ENCODE peak calls at places on chromosomes 2 and 18, in four cellular contexts. One of them, this sample, is unnamed.
A peak's percentile ranks its signal among the peaks of the same experiment; 100 is the strongest.

GRCh38 chr2:186017278-186017677 is 278.7 kb downstream of the FSIP2 start:
- DNase-seq in H9: no peak
- DNase-seq in H1: no peak
- DNase-seq in IMR-90: no peak
- DNase-seq in this sample: no peak

GRCh38 chr18:10530852-10531251 is 5.0 kb downstream of the NAPG start:
- DNase-seq in IMR-90: no peak
- DNase-seq in H9: no peak
- DNase-seq in H1: no peak
- DNase-seq in this sample: no peak

GRCh38 chr18:14964002-14964401 is 216.0 kb downstream of the ANKRD30B start:
- DNase-seq in H9: no peak
- DNase-seq in H1: no peak
- DNase-seq in IMR-90: no peak
- DNase-seq in this sample: no peak

GRCh38 chr2:223967981-223968380 is 10.7 kb downstream of the MRPL44 start:
- DNase-seq in H9: no peak
- DNase-seq in IMR-90: peak; percentile 53
- DNase-seq in H1: no peak
- DNase-seq in this sample: no peak

GRCh38 chr2:108193251-108193650 is 46.5 kb upstream of the SULT1C3 start:
- DNase-seq in IMR-90: no peak
- DNase-seq in H1: no peak
- DNase-seq in H9: no peak
- DNase-seq in this sample: no peak

GRCh38 chr2:146041291-146041868 is 1521.5 kb upstream of the ZEB2 start:
- DNase-seq in H1: no peak
- DNase-seq in H9: no peak
- DNase-seq in IMR-90: no peak
- DNase-seq in this sample: peak; percentile 25

GRCh38 chr2:218166791-218167190 is at the start of gene CXCR1:
- DNase-seq in IMR-90: no peak
- DNase-seq in H1: no peak
- DNase-seq in H9: no peak
- DNase-seq in this sample: no peak

GRCh38 chr2:80852079-80852807 is 547.7 kb upstream of the LRRTM1 start:
- DNase-seq in H1: no peak
- DNase-seq in IMR-90: no peak
- DNase-seq in H9: no peak
- DNase-seq in this sample: no peak

GRCh38 chr2:128315122-128315828 is 3.4 kb downstream of the HS6ST1 start:
- DNase-seq in IMR-90: no peak
- DNase-seq in H9: peak; percentile 34
- DNase-seq in H1: no peak
- DNase-seq in this sample: no peak

GRCh38 chr2:58039170-58039611 is 7.4 kb upstream of the VRK2 start:
- DNase-seq in H9: no peak
- DNase-seq in IMR-90: peak; percentile 75
- DNase-seq in H1: no peak
- DNase-seq in this sample: no peak

GRCh38 chr18:58784601-58785137 is 80.0 kb upstream of the ZNF532 start:
- DNase-seq in H9: peak; percentile 50
- DNase-seq in IMR-90: no peak
- DNase-seq in H1: no peak
- DNase-seq in this sample: peak; percentile 81

GRCh38 chr2:235303499-235304291 is 190.1 kb upstream of the AGAP1 start:
- DNase-seq in H9: no peak
- DNase-seq in IMR-90: no peak
- DNase-seq in H1: no peak
- DNase-seq in this sample: peak; percentile 21

GRCh38 chr18:73842795-73843394 is 304.7 kb downstream of the FBXO15 start:
- DNase-seq in H1: no peak
- DNase-seq in IMR-90: peak; percentile 65
- DNase-seq in H9: peak; percentile 44
- DNase-seq in this sample: peak; percentile 53

GRCh38 chr18:55012041-55012440 is 52.8 kb upstream of the CCDC68 start:
- DNase-seq in IMR-90: no peak
- DNase-seq in H9: no peak
- DNase-seq in H1: no peak
- DNase-seq in this sample: no peak

GRCh38 chr2:68710756-68711155 is 23.9 kb upstream of the ARHGAP25 start:
- DNase-seq in H1: no peak
- DNase-seq in IMR-90: no peak
- DNase-seq in H9: no peak
- DNase-seq in this sample: no peak

GRCh38 chr2:114688241-114688640 is 245.8 kb downstream of the DPP10 start:
- DNase-seq in H9: no peak
- DNase-seq in H1: no peak
- DNase-seq in IMR-90: no peak
- DNase-seq in this sample: no peak

GRCh38 chr2:175864131-175864728 is 137.8 kb downstream of the LNPK start:
- DNase-seq in H9: no peak
- DNase-seq in H1: no peak
- DNase-seq in IMR-90: no peak
- DNase-seq in this sample: no peak

GRCh38 chr2:118190365-118190916 is 102.2 kb downstream of the INSIG2 start:
- DNase-seq in IMR-90: no peak
- DNase-seq in H1: no peak
- DNase-seq in H9: no peak
- DNase-seq in this sample: no peak

GRCh38 chr2:152716805-152717241 is 438 bp downstream of the PRPF40A start:
- DNase-seq in IMR-90: no peak
- DNase-seq in H1: no peak
- DNase-seq in H9: no peak
- DNase-seq in this sample: peak; percentile 76

GRCh38 chr18:42784612-42785011 is 330.9 kb downstream of the RIT2 start:
- DNase-seq in IMR-90: no peak
- DNase-seq in H1: no peak
- DNase-seq in H9: no peak
- DNase-seq in this sample: no peak

GRCh38 chr18:42780171-42780570 is 335.3 kb downstream of the RIT2 start:
- DNase-seq in IMR-90: no peak
- DNase-seq in H1: no peak
- DNase-seq in H9: no peak
- DNase-seq in this sample: peak; percentile 89

GRCh38 chr18:42782929-42783328 is 332.6 kb downstream of the RIT2 start:
- DNase-seq in H1: no peak
- DNase-seq in H9: no peak
- DNase-seq in IMR-90: no peak
- DNase-seq in this sample: no peak

GRCh38 chr18:42781298-42781815 is 334.1 kb downstream of the RIT2 start:
- DNase-seq in H9: no peak
- DNase-seq in H1: no peak
- DNase-seq in IMR-90: no peak
- DNase-seq in this sample: no peak
- H4K5ac ChIP-seq in H9: no peak overlapping the region
- H4K5ac ChIP-seq in H1: no peak overlapping the region
- H4K5ac ChIP-seq in IMR-90: no peak overlapping the region
- H4K5ac ChIP-seq in this sample: no peak overlapping the region

GRCh38 chr2:238595750-238596570 is 169.2 kb downstream of the ASB1 start:
- DNase-seq in H1: no peak
- DNase-seq in H9: no peak
- DNase-seq in IMR-90: no peak
- DNase-seq in this sample: no peak

GRCh38 chr2:238598802-238599530 is 172.2 kb downstream of the ASB1 start:
- DNase-seq in IMR-90: no peak
- DNase-seq in H1: no peak
- DNase-seq in H9: no peak
- DNase-seq in this sample: no peak

GRCh38 chr2:238597638-238598528 is 171.2 kb downstream of the ASB1 start:
- DNase-seq in H1: no peak
- DNase-seq in H9: no peak
- DNase-seq in IMR-90: no peak
- DNase-seq in this sample: no peak

GRCh38 chr2:238594796-238595749 is 168.3 kb downstream of the ASB1 start:
- DNase-seq in IMR-90: no peak
- DNase-seq in H1: no peak
- DNase-seq in H9: no peak
- DNase-seq in this sample: no peak

GRCh38 chr2:238596571-238597551 is 170.1 kb downstream of the ASB1 start:
- DNase-seq in H1: no peak
- DNase-seq in H9: no peak
- DNase-seq in IMR-90: peak; percentile 71
- DNase-seq in this sample: no peak
- H3K4me2 ChIP-seq in H1: no peak overlapping the region
- H3K4me2 ChIP-seq in H9: no peak overlapping the region
- H3K4me2 ChIP-seq in IMR-90: no peak overlapping the region
- H3K4me2 ChIP-seq in this sample: no peak overlapping the region

GRCh38 chr2:84493494-84493893 is 22.8 kb upstream of the DNAH6 start:
- DNase-seq in H9: no peak
- DNase-seq in H1: no peak
- DNase-seq in IMR-90: peak; percentile 95
- DNase-seq in this sample: peak; percentile 36

GRCh38 chr2:84494070-84494469 is 22.2 kb upstream of the DNAH6 start:
- DNase-seq in H9: no peak
- DNase-seq in H1: no peak
- DNase-seq in IMR-90: peak; percentile 78
- DNase-seq in this sample: no peak

GRCh38 chr2:84492571-84492970 is 23.7 kb upstream of the DNAH6 start:
- DNase-seq in H9: no peak
- DNase-seq in IMR-90: peak; percentile 22
- DNase-seq in H1: no peak
- DNase-seq in this sample: no peak

GRCh38 chr2:84491741-84492140 is 24.6 kb upstream of the DNAH6 start:
- DNase-seq in H1: no peak
- DNase-seq in IMR-90: no peak
- DNase-seq in H9: no peak
- DNase-seq in this sample: no peak

DNA sequence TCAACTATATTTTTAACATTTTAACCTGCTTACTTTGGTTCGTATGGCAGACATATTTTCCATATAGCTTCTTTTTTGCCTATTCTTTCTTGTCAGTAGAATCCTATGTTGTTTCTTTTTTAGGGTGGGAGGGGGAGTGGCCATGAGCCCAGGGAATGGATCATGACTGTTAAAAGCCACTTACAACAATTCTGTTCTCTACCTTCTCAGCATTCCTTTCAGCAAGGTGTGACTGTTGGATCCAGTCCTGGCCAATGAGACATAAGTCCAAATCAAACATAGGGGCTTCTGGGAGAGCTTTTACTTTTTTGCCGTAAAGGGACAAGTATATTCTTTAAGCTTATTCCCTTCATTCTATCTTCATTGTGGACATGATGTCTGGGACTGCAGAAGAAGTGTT is 25.0 kb upstream of the DNAH6 start:
- DNase-seq in H9: no peak
- DNase-seq in H1: no peak
- DNase-seq in IMR-90: no peak
- DNase-seq in this sample: no peak
- H4K5ac ChIP-seq in H9: no peak overlapping the region
- H4K5ac ChIP-seq in H1: no peak overlapping the region
- H4K5ac ChIP-seq in IMR-90: no peak overlapping the region
- H4K5ac ChIP-seq in this sample: no peak overlapping the region

GRCh38 chr2:15765686-15766302 is 174.1 kb downstream of the DDX1 start:
- DNase-seq in H9: no peak
- DNase-seq in IMR-90: no peak
- DNase-seq in H1: no peak
- DNase-seq in this sample: no peak
- H3K4me2 ChIP-seq in H9: no peak overlapping the region
- H3K4me2 ChIP-seq in IMR-90: no peak overlapping the region
- H3K4me2 ChIP-seq in H1: no peak overlapping the region
- H3K4me2 ChIP-seq in this sample: no peak overlapping the region

GRCh38 chr2:98869272-98869641 is 66.8 kb downstream of the CRACDL start:
- DNase-seq in IMR-90: no peak
- DNase-seq in H1: no peak
- DNase-seq in H9: peak; percentile 48
- DNase-seq in this sample: peak; percentile 74

GRCh38 chr2:98871506-98871905 is 64.5 kb downstream of the CRACDL start:
- DNase-seq in H1: no peak
- DNase-seq in IMR-90: no peak
- DNase-seq in H9: no peak
- DNase-seq in this sample: no peak

GRCh38 chr2:98872526-98872925 is 63.5 kb downstream of the CRACDL start:
- DNase-seq in H9: no peak
- DNase-seq in H1: no peak
- DNase-seq in IMR-90: no peak
- DNase-seq in this sample: no peak

GRCh38 chr2:98869868-98870267 is 66.2 kb downstream of the CRACDL start:
- DNase-seq in H9: no peak
- DNase-seq in H1: no peak
- DNase-seq in IMR-90: no peak
- DNase-seq in this sample: no peak

GRCh38 chr2:98870516-98871158 is 65.4 kb downstream of the CRACDL start:
- DNase-seq in IMR-90: no peak
- DNase-seq in H9: peak; percentile 71
- DNase-seq in H1: no peak
- DNase-seq in this sample: peak; percentile 14
- H4K5ac ChIP-seq in IMR-90: no peak overlapping the region
- H4K5ac ChIP-seq in H9: no peak overlapping the region
- H4K5ac ChIP-seq in H1: no peak overlapping the region
- H4K5ac ChIP-seq in this sample: no peak overlapping the region

GRCh38 chr2:177147834-177148233 is 64.8 kb upstream of the HNRNPA3 start:
- DNase-seq in IMR-90: no peak
- DNase-seq in H9: no peak
- DNase-seq in H1: no peak
- DNase-seq in this sample: peak; percentile 39

GRCh38 chr2:177147093-177147694 is 65.4 kb upstream of the HNRNPA3 start:
- DNase-seq in H9: no peak
- DNase-seq in IMR-90: peak; percentile 58
- DNase-seq in H1: no peak
- DNase-seq in this sample: peak; percentile 64

GRCh38 chr2:177148477-177149154 is 64.0 kb upstream of the HNRNPA3 start:
- DNase-seq in H9: peak; percentile 88
- DNase-seq in H1: peak; percentile 59
- DNase-seq in IMR-90: peak; percentile 66
- DNase-seq in this sample: peak; percentile 87

GRCh38 chr2:177153805-177154204 is 58.8 kb upstream of the HNRNPA3 start:
- DNase-seq in IMR-90: no peak
- DNase-seq in H1: no peak
- DNase-seq in H9: no peak
- DNase-seq in this sample: no peak

GRCh38 chr2:177149155-177149503 is 63.5 kb upstream of the HNRNPA3 start:
- DNase-seq in H9: no peak
- DNase-seq in H1: no peak
- DNase-seq in IMR-90: no peak
- DNase-seq in this sample: no peak
- H3K4me2 ChIP-seq in H9: peak overlapping the region; percentile 73
- H3K4me2 ChIP-seq in H1: peak overlapping the region; percentile 60
- H3K4me2 ChIP-seq in IMR-90: no peak overlapping the region
- H3K4me2 ChIP-seq in this sample: no peak overlapping the region

GRCh38 chr2:126329152-126329551 is 326.8 kb upstream of the GYPC start:
- DNase-seq in IMR-90: no peak
- DNase-seq in H1: no peak
- DNase-seq in H9: no peak
- DNase-seq in this sample: no peak

GRCh38 chr2:126325202-126325601 is 330.8 kb upstream of the GYPC start:
- DNase-seq in H1: no peak
- DNase-seq in H9: no peak
- DNase-seq in IMR-90: no peak
- DNase-seq in this sample: no peak
- H4K5ac ChIP-seq in H1: no peak overlapping the region
- H4K5ac ChIP-seq in H9: no peak overlapping the region
- H4K5ac ChIP-seq in IMR-90: no peak overlapping the region
- H4K5ac ChIP-seq in this sample: no peak overlapping the region